ENCODE peak calls at places on chromosomes 3 and 15, in five cellular contexts. H is stimulated activated CD4-positive, alpha-beta T cell treated with anti-CD3 and anti-CD28 coated beads, Interleukin-1b, Interleukin-23, amount 100 ng/mL, for 48 hours; Q is T-helper 17 cell; A is myocyte; R is putamen. P is an unnamed sample.
A peak's percentile ranks its signal among the peaks of the same experiment; 100 is the strongest.

GRCh38 chr15:74787251-74788041 is 5.6 kb downstream of the CSK start:
- DNase-seq in H (peak; percentile 96), Q (peak; percentile 75), A (peak; percentile 56), R (no peak), P (peak; percentile 81)

GRCh38 chr3:77906102-77906709 is 866.3 kb downstream of the ROBO2 start:
- DNase-seq in H (no peak), Q (no peak), A (no peak), R (no peak), P (no peak)

GRCh38 chr15:39629906-39630305 is 49.0 kb downstream of the THBS1 start:
- DNase-seq in H (no peak), Q (no peak), A (no peak), R (no peak), P (no peak)

GRCh38 chr15:69876030-69876429 is 221.7 kb downstream of the TLE3 start:
- DNase-seq in H (no peak), Q (no peak), A (no peak), R (no peak), P (no peak)

GRCh38 chr3:151841801-151842200 is 27.9 kb downstream of the AADAC start:
- DNase-seq in H (no peak), Q (no peak), A (no peak), R (no peak), P (no peak)

GRCh38 chr15:40080104-40080503 is 28.6 kb downstream of the BMF start:
- DNase-seq in H (no peak), Q (no peak), A (no peak), R (no peak), P (no peak)

GRCh38 chr3:50156991-50157493 is 1.9 kb downstream of the SEMA3F start:
- DNase-seq in H (no peak), Q (no peak), A (no peak), R (no peak), P (no peak)

GRCh38 chr15:74403981-74404563 is 29.7 kb downstream of the SEMA7A start:
- DNase-seq in H (no peak), Q (no peak), A (no peak), R (peak; percentile 52), P (no peak)

GRCh38 chr3:150721285-150722130 is 17.8 kb upstream of the ERICH6 start:
- DNase-seq in H (no peak), Q (no peak), A (peak; percentile 65), R (peak; percentile 57), P (peak; percentile 28)

GRCh38 chr3:52173101-52173500 is 18.9 kb upstream of the POC1A start:
- DNase-seq in H (no peak), Q (no peak), A (no peak), R (no peak), P (no peak)

GRCh38 chr15:60695713-60696522 is 217.0 kb upstream of the ICE2 start:
- DNase-seq in H (peak; percentile 92), Q (no peak), A (no peak), R (no peak), P (no peak)

GRCh38 chr15:48395532-48396011 is 64.3 kb downstream of the DUT start:
- DNase-seq in H (no peak), Q (no peak), A (peak; percentile 84), R (peak; percentile 40), P (no peak)

GRCh38 chr3:126315916-126316514 is 41.2 kb downstream of the KLF15 start:
- DNase-seq in H (no peak), Q (no peak), A (no peak), R (no peak), P (peak; percentile 55)

GRCh38 chr3:141039573-141039972 is 11.6 kb upstream of the SPSB4 start:
- DNase-seq in H (no peak), Q (no peak), A (no peak), R (no peak), P (no peak)

GRCh38 chr15:68618339-68619302 is 39.8 kb downstream of the CORO2B start:
- DNase-seq in H (no peak), Q (no peak), A (no peak), R (no peak), P (no peak)

GRCh38 chr15:78396976-78397375 is 41.0 kb upstream of the IREB2 start:
- DNase-seq in H (no peak), Q (no peak), A (peak; percentile 5), R (no peak), P (no peak)

GRCh38 chr3:188941103-188941502 is 230.7 kb upstream of the TPRG1 start:
- DNase-seq in H (no peak), Q (no peak), A (no peak), R (no peak), P (no peak)

GRCh38 chr3:177338697-177339219 is 141.5 kb upstream of the TBL1XR1 start:
- DNase-seq in H (no peak), Q (no peak), A (no peak), R (peak; percentile 17), P (no peak)

GRCh38 chr3:194137314-194138097 is 1.6 kb downstream of the HES1 start:
- DNase-seq in H (peak; percentile 35), Q (peak; percentile 27), A (peak; percentile 41), R (no peak), P (peak; percentile 39)

GRCh38 chr3:32421185-32421584 is 29.5 kb downstream of the CMTM7 start:
- DNase-seq in H (no peak), Q (no peak), A (no peak), R (no peak), P (no peak)

GRCh38 chr3:171351676-171352075 is 108.5 kb downstream of the TNIK start:
- DNase-seq in H (peak; percentile 32), Q (no peak), A (peak; percentile 93), R (no peak), P (no peak)

GRCh38 chr3:1374471-1374870 is 281.6 kb downstream of the CNTN6 start:
- DNase-seq in H (no peak), Q (no peak), A (no peak), R (no peak), P (no peak)